ENCODE peak calls at places on chromosomes 11 and 22, in five cellular contexts. T is coronary artery, J is NCI-H345, V is skeletal muscle cell, A is neural crest cell. Y is an unnamed sample.

GRCh38 chr22:19853879-19854777 is 546 bp downstream of the GNB1L start:
- DNase-seq in T (no peak), J (no peak), V (no peak), A (peak), Y (peak)

GRCh38 chr11:65479184-65480145 is 19.4 kb upstream of the MALAT1 start:
- DNase-seq in T (peak), J (no peak), V (peak), A (no peak), Y (peak)

GRCh38 chr11:63490551-63491239 is at the start of gene PLAAT5:
- DNase-seq in T (no peak), J (no peak), V (no peak), A (peak), Y (peak)

GRCh38 chr11:1827095-1827797 is 7.5 kb upstream of the SYT8 start:
- DNase-seq in T (peak), J (peak), V (peak), A (no peak), Y (peak)

GRCh38 chr11:115539844-115540243 is 35.6 kb upstream of the CADM1 start:
- DNase-seq in T (no peak), J (no peak), V (no peak), A (no peak), Y (no peak)

GRCh38 chr11:116733959-116734517 is 38.7 kb downstream of the BUD13 start:
- DNase-seq in T (peak), J (no peak), V (no peak), A (no peak), Y (no peak)

GRCh38 chr11:3001496-3001895 is 9.4 kb upstream of the NAP1L4 start:
- DNase-seq in T (peak), J (peak), V (no peak), A (no peak), Y (no peak)

GRCh38 chr22:49760280-49760629 is 67.4 kb downstream of the BRD1 start:
- DNase-seq in T (no peak), J (peak), V (no peak), A (no peak), Y (peak)

GRCh38 chr11:117492578-117493251 is 165.1 kb downstream of the CEP164 start:
- DNase-seq in T (no peak), J (no peak), V (no peak), A (peak), Y (no peak)

GRCh38 chr11:67634366-67635230 is 4.9 kb upstream of the NUDT8 start:
- DNase-seq in T (peak), J (no peak), V (no peak), A (no peak), Y (peak)

GRCh38 chr11:126159719-126160344 is 51.6 kb downstream of the RPUSD4 start:
- DNase-seq in T (no peak), J (no peak), V (no peak), A (no peak), Y (no peak)

GRCh38 chr11:991711-992307 is 44.7 kb downstream of the MUC6 start:
- DNase-seq in T (no peak), J (no peak), V (no peak), A (no peak), Y (no peak)

GRCh38 chr11:77244277-77245014 is 57.0 kb downstream of the GDPD4 start:
- DNase-seq in T (no peak), J (no peak), V (peak), A (no peak), Y (no peak)

GRCh38 chr11:129075757-129076156 is 116.4 kb downstream of the ARHGAP32 start:
- DNase-seq in T (no peak), J (no peak), V (no peak), A (no peak), Y (no peak)

GRCh38 chr22:40588726-40589125 is 47.8 kb downstream of the MRTFA start:
- DNase-seq in T (no peak), J (no peak), V (peak), A (no peak), Y (no peak)

GRCh38 chr11:47373876-47374820 is 4.2 kb downstream of the SPI1 start:
- DNase-seq in T (peak), J (peak), V (no peak), A (peak), Y (peak)